ENCODE peak calls at places on chromosomes 5 and 9, in four cellular contexts. Y, Q, F and K are unnamed samples.

GRCh38 chr9:95213102-95213501 is 104.4 kb downstream of the FANCC start:
- DNase-seq in Y (no peak), Q (no peak), F (no peak), K (peak; percentile 20)

GRCh38 chr5:10676224-10676623 is 84.8 kb downstream of the DAP start:
- DNase-seq in Y (no peak), Q (no peak), F (no peak), K (no peak)

GRCh38 chr5:15785636-15786035 is 285.7 kb downstream of the FBXL7 start:
- DNase-seq in Y (no peak), Q (no peak), F (no peak), K (no peak)

GRCh38 chr5:142183561-142183960 is 75.0 kb downstream of the NDFIP1 start:
- DNase-seq in Y (no peak), Q (no peak), F (no peak), K (no peak)

GRCh38 chr5:150473673-150474358 is 24.3 kb upstream of the RPS14 start:
- DNase-seq in Y (no peak), Q (no peak), F (peak; percentile 80), K (no peak)

GRCh38 chr9:69542048-69542447 is 130.1 kb downstream of the APBA1 start:
- DNase-seq in Y (no peak), Q (no peak), F (peak; percentile 13), K (no peak)

GRCh38 chr5:108801301-108801700 is 53.6 kb downstream of the FER start:
- DNase-seq in Y (no peak), Q (no peak), F (no peak), K (no peak)

GRCh38 chr5:83957188-83957587 is 236.5 kb upstream of the HAPLN1 start:
- DNase-seq in Y (peak; percentile 13), Q (no peak), F (no peak), K (no peak)

GRCh38 chr5:127446626-127447025 is 70.8 kb upstream of the PRRC1 start:
- DNase-seq in Y (no peak), Q (no peak), F (peak; percentile 45), K (no peak)

GRCh38 chr9:77588319-77588937 is 59.7 kb downstream of the GNA14 start:
- DNase-seq in Y (no peak), Q (peak; percentile 74), F (peak; percentile 8), K (peak; percentile 61)

GRCh38 chr9:134656334-134657034 is 14.9 kb downstream of the COL5A1 start:
- DNase-seq in Y (no peak), Q (no peak), F (no peak), K (no peak)

GRCh38 chr5:160054831-160055230 is 45.9 kb downstream of the TTC1 start:
- DNase-seq in Y (no peak), Q (no peak), F (no peak), K (no peak)

GRCh38 chr5:174425271-174425963 is 299.0 kb upstream of the MSX2 start:
- DNase-seq in Y (peak; percentile 57), Q (peak; percentile 1), F (no peak), K (no peak)

GRCh38 chr5:127936439-127936972 is 147.1 kb upstream of the SLC12A2 start:
- DNase-seq in Y (no peak), Q (no peak), F (no peak), K (no peak)

GRCh38 chr9:117523531-117524153 is 108.8 kb upstream of the ASTN2 start:
- DNase-seq in Y (no peak), Q (peak; percentile 3), F (no peak), K (no peak)

GRCh38 chr9:37593877-37594448 is 1.6 kb upstream of the TOMM5 start:
- DNase-seq in Y (no peak), Q (peak; percentile 57), F (no peak), K (no peak)

GRCh38 chr5:128216860-128217531 is 133.4 kb downstream of the SLC12A2 start:
- DNase-seq in Y (no peak), Q (no peak), F (no peak), K (no peak)

GRCh38 chr5:152104211-152104610 is 179.6 kb upstream of the GLRA1 start:
- DNase-seq in Y (no peak), Q (no peak), F (peak; percentile 71), K (no peak)

GRCh38 chr5:14665949-14666741 is 1.6 kb downstream of the OTULIN start:
- DNase-seq in Y (no peak), Q (peak; percentile 43), F (peak; percentile 29), K (peak; percentile 23)

GRCh38 chr5:171577042-171577441 is 157.6 kb downstream of the FGF18 start:
- DNase-seq in Y (no peak), Q (no peak), F (peak; percentile 63), K (no peak)

GRCh38 chr5:116738270-116738947 is 163.8 kb upstream of the SEMA6A start:
- DNase-seq in Y (no peak), Q (no peak), F (peak; percentile 63), K (peak; percentile 57)

GRCh38 chr5:56862909-56863308 is 46.5 kb upstream of the SETD9 start:
- DNase-seq in Y (no peak), Q (no peak), F (no peak), K (no peak)

GRCh38 chr9:34589656-34590375 is at the start of gene CNTFR:
- DNase-seq in Y (peak; percentile 59), Q (no peak), F (peak; percentile 88), K (no peak)

GRCh38 chr9:109035684-109036423 is 22.6 kb upstream of the CTNNAL1 start:
- DNase-seq in Y (no peak), Q (peak; percentile 44), F (no peak), K (no peak)

GRCh38 chr9:35357116-35357515 is 132.8 kb upstream of the RUSC2 start:
- DNase-seq in Y (no peak), Q (no peak), F (no peak), K (no peak)

GRCh38 chr9:20980713-20981481 is 50.5 kb downstream of the HACD4 start:
- DNase-seq in Y (no peak), Q (peak; percentile 61), F (no peak), K (peak; percentile 35)

GRCh38 chr5:73617510-73618279 is 8.3 kb upstream of the ARHGEF28 start:
- DNase-seq in Y (no peak), Q (no peak), F (no peak), K (no peak)

GRCh38 chr9:137138058-137138697 is 776 bp upstream of the GRIN1 start:
- DNase-seq in Y (no peak), Q (no peak), F (peak; percentile 62), K (no peak)

GRCh38 chr5:121758640-121759039 is 93.0 kb upstream of the FTMT start:
- DNase-seq in Y (no peak), Q (no peak), F (peak; percentile 72), K (no peak)

GRCh38 chr5:151270599-151270998 is 17.6 kb downstream of the GM2A start:
- DNase-seq in Y (no peak), Q (no peak), F (no peak), K (no peak)

GRCh38 chr5:161498531-161498930 is 48.0 kb downstream of the GABRB2 start:
- DNase-seq in Y (no peak), Q (no peak), F (no peak), K (no peak)

GRCh38 chr9:109264865-109265532 is 55.9 kb downstream of the EPB41L4B start:
- DNase-seq in Y (no peak), Q (peak; percentile 11), F (no peak), K (no peak)

GRCh38 chr5:75049581-75050274 is 2.6 kb downstream of the GCNT4 start:
- DNase-seq in Y (no peak), Q (peak; percentile 62), F (peak; percentile 79), K (peak; percentile 51)

GRCh38 chr5:167699434-167699833 is 592.0 kb upstream of the WWC1 start:
- DNase-seq in Y (no peak), Q (no peak), F (peak; percentile 83), K (no peak)

GRCh38 chr9:22512495-22512894 is 65.9 kb downstream of the DMRTA1 start:
- DNase-seq in Y (no peak), Q (peak; percentile 35), F (no peak), K (no peak)